ENCODE peak calls at places on chromosomes 1 and 21, in eight cellular contexts. S is CD4-positive, alpha-beta T cell; U is suprapubic skin; X is dorsolateral prefrontal cortex; F is CD8-positive, alpha-beta memory T cell; L is osteoblast; B is left ventricle myocardium inferior; Y is lung. E is an unnamed sample. For H3K27me3, the result is how much of the 10 kb centered on the place peaks cover.

GRCh38 chr1:42040159-42040558 is 113.1 kb upstream of the GUCA2B start:
- DNase-seq in Y (no peak), U (no peak), X (no peak), L (no peak), F (no peak), S (no peak), B (no peak), E (no peak)

GRCh38 chr1:169914534-169914933 is 20.8 kb upstream of the SCYL3 start:
- DNase-seq in F (no peak), S (no peak), B (no peak), L (peak), X (no peak), U (no peak), Y (no peak), E (no peak)

GRCh38 chr1:227428803-227429202 is 110.5 kb upstream of the CDC42BPA start:
- DNase-seq in F (no peak), Y (no peak), L (no peak), X (no peak), U (no peak), B (no peak), S (no peak), E (no peak)

GRCh38 chr1:21894034-21894881 is 42.9 kb downstream of the HSPG2 start:
- DNase-seq in Y (no peak), L (no peak), X (no peak), B (peak), F (no peak), U (no peak), S (no peak), E (no peak)

GRCh38 chr1:55369474-55369873 is 154.3 kb upstream of the USP24 start:
- DNase-seq in S (no peak), U (no peak), B (no peak), X (no peak), Y (peak), L (no peak), F (no peak), E (no peak)

GRCh38 chr21:16196521-16197208 is 466.9 kb downstream of the USP25 start:
- DNase-seq in F (no peak), L (no peak), B (no peak), X (no peak), Y (no peak), S (no peak), U (no peak), E (no peak)

GRCh38 chr1:87451229-87451900 is 122.7 kb downstream of the LMO4 start:
- DNase-seq in Y (no peak), F (no peak), B (no peak), U (no peak), S (no peak), X (no peak), L (peak), E (no peak)

GRCh38 chr1:55869050-55869449 is 653.9 kb upstream of the USP24 start:
- DNase-seq in X (no peak), B (peak), S (no peak), Y (peak), U (no peak), F (no peak), L (peak), E (no peak)

GRCh38 chr1:4654764-4655673 is 610 bp downstream of the AJAP1 start:
- DNase-seq in L (peak), F (no peak), X (no peak), U (no peak), S (no peak), B (no peak), Y (no peak), E (no peak)

DNA sequence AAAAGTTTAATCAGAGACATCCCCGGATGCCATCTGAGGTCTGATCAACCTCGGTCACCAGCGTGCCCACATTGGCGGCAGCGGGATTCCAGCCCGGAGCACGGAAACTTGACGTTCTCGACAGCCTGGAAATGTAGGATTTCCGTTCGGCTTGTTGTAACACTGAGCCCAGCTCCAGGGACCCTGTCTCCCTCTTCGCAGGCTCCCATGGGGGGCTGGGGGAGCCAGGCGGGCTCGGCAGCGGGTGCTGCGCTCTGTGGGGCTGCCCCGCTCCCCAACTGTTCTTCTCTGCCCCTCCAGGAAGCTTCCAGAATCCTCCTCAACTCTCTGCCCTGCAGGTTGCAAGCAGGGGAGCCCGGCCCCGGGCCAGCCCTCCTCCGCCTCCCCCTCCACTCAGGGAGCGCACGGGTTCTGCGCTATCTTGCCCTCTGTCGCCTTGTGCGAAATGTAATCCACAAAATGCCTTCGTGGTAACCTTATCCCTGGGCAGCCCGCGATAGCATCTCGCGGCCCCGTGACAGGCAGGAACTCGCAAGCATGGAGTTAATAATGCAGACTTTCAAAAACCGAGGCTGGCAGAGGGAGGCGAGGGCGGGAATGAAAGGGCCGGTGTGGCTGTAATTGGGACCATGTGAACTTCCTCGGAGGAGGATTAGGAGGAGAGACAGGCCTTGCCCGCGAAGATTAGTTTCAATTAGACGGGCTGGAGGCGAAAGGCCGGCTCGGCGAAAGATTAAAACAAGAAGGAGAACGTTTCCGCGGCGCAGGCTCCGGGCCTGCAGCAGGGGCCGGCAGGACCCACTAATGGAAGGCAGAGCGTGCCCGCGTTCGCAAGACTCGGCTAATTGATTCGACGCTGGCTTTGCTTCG is 53.9 kb upstream of the TTC34 start:
- DNase-seq in U (no peak), Y (no peak), S (no peak), B (no peak), F (no peak), L (peak), X (no peak), E (no peak)
- H3K27me3 ChIP-seq in U (half or more), Y (under half), S (under half), B (half or more), F (under half), L (under half), X (under half), E (half or more)

DNA sequence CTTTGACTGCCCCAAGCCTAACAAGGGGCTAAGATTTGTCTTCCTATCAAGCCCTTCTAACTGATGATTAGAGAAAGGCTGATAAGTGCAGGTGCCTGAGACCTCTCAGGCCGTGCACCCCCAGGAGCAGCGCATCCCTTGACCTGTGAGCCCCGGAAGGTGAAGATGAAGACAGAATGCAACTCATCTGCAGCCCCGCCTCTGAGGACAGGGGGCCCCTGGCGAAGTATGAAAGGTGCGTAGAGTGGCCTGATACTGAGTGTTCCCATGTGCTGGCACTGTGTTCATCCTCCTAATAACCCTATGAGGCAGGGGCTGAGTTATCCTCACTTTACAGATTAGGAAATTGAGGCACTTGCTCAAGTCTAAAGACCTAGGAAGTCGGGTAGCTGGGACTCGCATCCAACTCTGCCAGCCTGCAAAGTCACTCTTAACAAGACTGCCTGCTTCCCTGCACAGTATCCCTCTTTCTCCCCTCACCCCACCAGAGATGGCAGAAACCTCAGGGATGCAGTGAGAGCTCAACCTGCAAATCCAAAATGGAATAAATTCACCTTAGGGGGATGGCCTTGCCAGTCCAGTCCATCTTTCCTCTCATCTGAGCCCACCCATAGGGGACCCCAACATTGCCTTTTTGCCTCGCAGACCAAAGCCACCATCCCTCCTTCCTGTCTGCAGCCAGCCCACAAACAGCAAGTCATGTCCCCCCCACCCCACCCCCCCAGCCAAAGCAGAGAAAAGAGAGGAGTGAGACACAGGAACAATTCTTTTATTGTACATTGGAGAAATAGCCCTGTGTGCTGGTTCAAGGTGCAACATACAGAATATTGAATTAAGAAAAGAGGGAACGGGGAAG is 4.1 kb downstream of the CAMK2N1 start:
- DNase-seq in S (no peak), U (no peak), Y (no peak), F (no peak), X (no peak), L (peak), B (no peak), E (no peak)
- H3K27me3 ChIP-seq in S (half or more), U (half or more), Y (under half), F (under half), X (under half), L (under half), B (half or more), E (half or more)

GRCh38 chr1:230319014-230319747 is 107.0 kb downstream of the PGBD5 start:
- DNase-seq in F (no peak), U (no peak), B (no peak), L (no peak), X (no peak), S (no peak), Y (no peak), E (no peak)
- H3K27me3 ChIP-seq in F (under half), U (under half), B (under half), L (under half), X (under half), S (under half), Y (under half), E (under half)

DNA sequence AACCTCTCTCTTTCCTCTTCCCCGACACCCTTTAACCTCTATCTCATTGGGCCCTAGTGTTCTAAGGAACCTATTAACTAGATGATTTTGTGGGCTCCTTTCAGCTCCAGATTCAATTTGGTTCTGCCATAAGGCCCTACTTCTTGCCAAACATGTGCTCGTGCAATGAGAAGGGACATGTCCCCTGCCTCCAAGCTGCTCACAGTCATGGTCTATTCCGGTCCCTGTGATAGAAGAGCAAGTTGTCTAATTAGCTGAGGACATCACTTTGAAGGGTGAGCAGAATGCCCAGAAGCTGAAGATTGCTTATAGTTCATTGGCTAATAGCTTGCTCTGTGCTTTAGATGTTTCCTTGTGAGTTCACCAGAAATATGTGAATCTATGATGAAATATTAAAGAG is 76.2 kb downstream of the ZNF648 start:
- DNase-seq in U (no peak), S (no peak), X (no peak), B (no peak), F (no peak), Y (no peak), L (no peak), E (no peak)
- H3K27me3 ChIP-seq in U (under half), S (under half), X (under half), B (under half), F (under half), Y (under half), L (under half), E (under half)

GRCh38 chr1:151718011-151718431 is 1.4 kb upstream of the CELF3 start:
- DNase-seq in U (no peak), B (peak), S (no peak), Y (no peak), L (peak), X (no peak), F (no peak), E (no peak)
- H3K27me3 ChIP-seq in U (under half), B (under half), S (half or more), Y (under half), L (half or more), X (under half), F (under half), E (half or more)

E was measured in MM.1S.